ENCODE peak calls at places on chromosomes 11 and 22, in six cellular contexts. Q is HL-60, F is endothelial cell of umbilical vein, K is K562, I is stomach, C is prostate gland. T is an unnamed sample.

GRCh38 chr11:2807276-2807681 is 78.3 kb downstream of the CDKN1C start:
- DNase-seq in F (peak), Q (no peak), K (no peak), C (peak), I (peak), T (peak)

GRCh38 chr22:23831261-23831660 is 7.5 kb downstream of the DERL3 start:
- DNase-seq in Q (no peak), K (no peak), C (no peak), F (no peak), I (no peak), T (no peak)

GRCh38 chr22:28955817-28956216 is 72.4 kb downstream of the ZNRF3 start:
- DNase-seq in Q (peak), I (peak), F (no peak), C (no peak), K (no peak), T (no peak)

GRCh38 chr11:15845261-15845660 is 511.1 kb downstream of the SOX6 start:
- DNase-seq in C (no peak), K (no peak), Q (no peak), F (no peak), I (no peak), T (no peak)

GRCh38 chr11:37504925-37505324 is 906.9 kb upstream of the RAG2 start:
- DNase-seq in F (no peak), C (no peak), K (no peak), Q (no peak), I (no peak), T (no peak)

GRCh38 chr22:19705181-19705934 is 8.9 kb upstream of the SEPTIN5 start:
- DNase-seq in K (no peak), F (no peak), C (no peak), Q (no peak), I (no peak), T (peak)

GRCh38 chr22:30312053-30312452 is 14.7 kb downstream of the TBC1D10A start:
- DNase-seq in I (no peak), F (no peak), Q (no peak), C (no peak), K (no peak), T (no peak)

GRCh38 chr11:111941963-111942362 is 4.8 kb downstream of the DIXDC1 start:
- DNase-seq in K (no peak), Q (no peak), I (no peak), C (no peak), F (no peak), T (no peak)

GRCh38 chr11:67354314-67355022 is 1.1 kb upstream of the POLD4 start:
- DNase-seq in F (peak), Q (peak), K (peak), C (no peak), I (peak), T (no peak)

GRCh38 chr11:72040497-72041363 is 39.6 kb downstream of the NUMA1 start:
- DNase-seq in C (peak), F (peak), Q (peak), I (peak), K (peak), T (peak)

DNA sequence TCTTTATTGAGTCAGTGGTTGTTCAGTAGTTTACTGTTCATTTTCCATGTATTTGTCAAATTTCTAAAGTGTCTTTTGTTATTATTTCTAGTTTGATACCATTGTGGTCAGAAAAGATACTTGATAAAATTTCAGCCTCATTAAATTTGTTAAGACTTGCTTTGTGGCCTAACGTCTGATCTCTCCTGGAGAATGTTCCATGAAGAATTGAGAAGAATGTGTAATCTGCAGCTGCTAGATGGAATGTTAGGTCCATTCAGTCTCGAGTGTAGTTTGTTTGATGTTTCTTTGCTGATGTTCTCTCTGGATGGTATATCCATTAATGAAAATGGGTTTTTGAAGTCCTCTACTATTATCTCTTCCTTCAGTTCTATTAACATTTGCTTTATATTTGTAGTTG is 394.7 kb upstream of the ANO5 start:
- DNase-seq in I (no peak), Q (no peak), K (no peak), C (no peak), F (no peak), T (no peak)
- TF ChIP-seq POLR2AphosphoS5 in I (no peak), Q (no peak), K (no peak), C (no peak), F (no peak), T (no peak)

DNA sequence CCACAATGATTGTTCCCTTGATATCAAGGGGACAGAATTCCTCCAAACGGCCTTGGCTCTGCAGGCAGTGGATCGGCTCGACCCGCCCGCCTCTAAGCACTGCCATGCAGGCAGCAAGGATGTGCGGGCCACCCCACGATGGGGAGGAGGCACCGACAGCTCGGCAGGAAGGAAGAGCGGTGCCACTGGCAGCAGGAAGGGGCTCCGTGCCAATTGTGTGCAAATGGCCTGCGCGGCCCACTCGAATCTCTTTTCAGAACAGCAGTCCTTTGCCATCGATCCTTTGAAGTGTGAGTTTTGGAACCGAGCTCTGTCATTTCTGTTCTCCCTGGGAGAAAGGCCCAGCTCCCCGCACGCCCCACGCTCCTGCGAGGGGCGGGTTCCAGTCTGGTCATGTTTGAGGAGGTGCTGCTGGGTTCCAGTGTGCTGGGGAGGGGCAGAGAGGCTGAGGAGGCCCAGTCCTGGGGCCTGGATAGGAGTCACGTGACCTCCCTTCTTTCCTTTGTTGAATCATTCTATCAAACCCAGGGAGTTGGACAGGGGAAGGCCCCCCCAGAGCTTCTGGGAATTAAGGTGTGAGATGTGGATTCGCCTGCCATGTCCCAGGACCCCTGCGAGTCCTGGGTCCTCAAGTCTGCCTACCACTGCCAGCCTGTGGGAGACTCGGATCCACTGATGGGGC is 406.0 kb downstream of the CTTN start:
- DNase-seq in C (no peak), K (no peak), Q (no peak), I (no peak), F (no peak), T (no peak)
- TF ChIP-seq POLR2AphosphoS5 in C (no peak), K (no peak), Q (no peak), I (no peak), F (no peak), T (no peak)

GRCh38 chr22:39278040-39278439 is 33.3 kb upstream of the PDGFB start:
- DNase-seq in F (no peak), K (no peak), Q (no peak), C (no peak), I (no peak), T (no peak)
- TF ChIP-seq POLR2AphosphoS5 in F (no peak), K (no peak), Q (no peak), C (no peak), I (no peak), T (no peak)

GRCh38 chr11:74462631-74463030 is 4.7 kb downstream of the KCNE3 start:
- DNase-seq in I (no peak), Q (peak), F (no peak), C (no peak), K (no peak), T (no peak)

GRCh38 chr11:74463216-74463615 is 4.1 kb downstream of the KCNE3 start:
- DNase-seq in F (no peak), K (no peak), I (no peak), Q (no peak), C (no peak), T (no peak)

GRCh38 chr11:74460065-74460464 is 7.3 kb downstream of the KCNE3 start:
- DNase-seq in F (no peak), K (peak), I (no peak), Q (no peak), C (no peak), T (no peak)

GRCh38 chr11:74460481-74461154 is 6.7 kb downstream of the KCNE3 start:
- DNase-seq in I (no peak), Q (peak), F (peak), K (peak), C (no peak), T (no peak)

GRCh38 chr11:74462009-74462408 is 5.3 kb downstream of the KCNE3 start:
- DNase-seq in Q (peak), C (no peak), K (peak), I (peak), F (no peak), T (peak)
- TF ChIP-seq POLR2AphosphoS5 in Q (peak), C (no peak), K (no peak), I (no peak), F (no peak), T (peak)

GRCh38 chr11:131638889-131639288 is 268.5 kb downstream of the NTM start:
- DNase-seq in Q (no peak), I (no peak), C (no peak), K (no peak), F (no peak), T (no peak)
- TF ChIP-seq POLR2AphosphoS5 in Q (no peak), I (no peak), C (no peak), K (no peak), F (no peak), T (no peak)

DNA sequence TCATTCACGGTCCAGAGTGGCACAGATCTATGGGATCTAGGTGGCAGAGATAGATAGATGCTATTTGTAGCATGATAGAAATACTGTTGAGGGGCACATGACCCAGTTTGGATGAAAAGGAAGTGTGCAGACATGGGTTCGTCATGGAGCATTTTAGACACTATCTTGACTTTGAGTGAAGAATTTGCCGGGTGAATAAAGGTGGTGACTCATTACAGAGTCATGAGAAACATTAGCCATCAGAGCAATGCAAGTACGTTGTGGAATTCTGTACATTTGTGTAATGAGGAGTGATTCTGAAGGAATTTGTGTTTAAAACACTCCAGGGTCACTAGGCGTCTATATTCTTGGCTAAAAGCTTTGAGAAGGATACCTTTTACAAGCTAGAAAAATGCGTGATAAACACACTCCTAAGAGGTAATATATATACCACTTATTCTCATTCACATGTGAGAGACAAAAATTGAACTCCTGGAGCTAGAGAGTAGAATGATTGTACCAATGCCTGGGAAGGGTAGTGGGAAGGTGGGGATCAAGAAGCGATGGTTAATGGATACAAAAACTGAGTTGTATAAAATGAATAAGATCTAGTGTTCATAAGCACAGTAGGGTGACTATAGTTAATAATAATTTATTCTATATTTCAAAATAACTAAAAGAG is 593.7 kb upstream of the LUZP2 start:
- DNase-seq in C (no peak), Q (no peak), I (no peak), F (peak), K (no peak), T (no peak)
- TF ChIP-seq POLR2AphosphoS5 in C (no peak), Q (no peak), I (no peak), F (peak), K (no peak), T (no peak)

GRCh38 chr11:94131363-94132115 is 2.9 kb downstream of the PANX1 start:
- DNase-seq in I (no peak), C (no peak), K (no peak), Q (no peak), F (peak), T (no peak)
- TF ChIP-seq POLR2AphosphoS5 in I (no peak), C (no peak), K (no peak), Q (no peak), F (no peak), T (no peak)

GRCh38 chr22:41557401-41558240 is 3.2 kb upstream of the CSDC2 start:
- DNase-seq in Q (no peak), K (peak), F (peak), C (no peak), I (peak), T (no peak)
- TF ChIP-seq POLR2AphosphoS5 in Q (no peak), K (no peak), F (no peak), C (no peak), I (peak), T (no peak)

GRCh38 chr11:44930588-44931302 is 19.9 kb downstream of the TP53I11 start:
- DNase-seq in Q (no peak), C (no peak), I (no peak), F (no peak), K (no peak), T (no peak)
- TF ChIP-seq POLR2AphosphoS5 in Q (no peak), C (no peak), I (no peak), F (no peak), K (no peak), T (no peak)

T was measured in breast epithelium.